ENCODE peak calls at places on chromosomes 11 and 22, in eight cellular contexts. Z is AG04450; Q is aorta; E is stimulated activated CD4-positive, alpha-beta T cell treated with anti-CD3 and anti-CD28 coated beads, Interleukin-15, amount 100 ng/mL, for 24 hours; B is brain microvascular endothelial cell; P is iPS-NIHi11; K is NCI-H446; J is coronary artery. U is an unnamed sample.

GRCh38 chr11:16632295-16633200 is 105.9 kb upstream of the C11orf58 start:
- DNase-seq in P (peak), J (no peak), E (no peak), B (peak), Q (no peak), K (peak), Z (no peak), U (no peak)

GRCh38 chr11:112156153-112156552 is 7.7 kb downstream of the IL18 start:
- DNase-seq in Q (no peak), E (no peak), B (no peak), K (no peak), P (no peak), Z (no peak), J (no peak), U (no peak)

GRCh38 chr11:46133119-46133518 is 11.9 kb upstream of the PHF21A start:
- DNase-seq in Q (no peak), J (no peak), E (no peak), K (no peak), Z (no peak), P (no peak), B (no peak), U (no peak)

GRCh38 chr11:74820763-74821162 is 72.1 kb downstream of the RNF169 start:
- DNase-seq in K (peak), Z (peak), E (no peak), P (no peak), Q (no peak), B (peak), J (no peak), U (no peak)

GRCh38 chr11:108009497-108010360 is 1.0 kb downstream of the CUL5 start:
- DNase-seq in P (no peak), B (peak), E (peak), K (no peak), Q (no peak), Z (no peak), J (no peak), U (no peak)

GRCh38 chr11:9760180-9760550 is 96.3 kb downstream of the SWAP70 start:
- DNase-seq in E (peak), P (no peak), Q (peak), B (peak), K (peak), J (peak), Z (peak), U (no peak)

GRCh38 chr11:72244317-72245231 is 598 bp upstream of the PHOX2A start:
- DNase-seq in K (no peak), J (no peak), E (no peak), Z (no peak), P (no peak), Q (no peak), B (no peak), U (peak)

GRCh38 chr11:106986673-106987072 is 31.6 kb downstream of the GUCY1A2 start:
- DNase-seq in B (no peak), J (no peak), Z (no peak), P (no peak), K (no peak), E (no peak), Q (no peak), U (no peak)

GRCh38 chr11:122093731-122094130 is 22.3 kb downstream of the BLID start:
- DNase-seq in E (no peak), Z (no peak), K (no peak), P (no peak), Q (no peak), J (no peak), B (no peak), U (no peak)

GRCh38 chr11:126115253-126115540 is 52.5 kb upstream of the CDON start:
- DNase-seq in B (no peak), J (no peak), K (peak), Z (no peak), P (no peak), E (no peak), Q (peak), U (no peak)

GRCh38 chr22:30241576-30242371 is 4.8 kb downstream of the LIF start:
- DNase-seq in Z (no peak), K (no peak), Q (no peak), B (no peak), J (no peak), P (no peak), E (peak), U (no peak)

GRCh38 chr22:48276933-48277867 is 1514.8 kb downstream of the TBC1D22A start:
- DNase-seq in B (no peak), J (no peak), Z (no peak), E (no peak), Q (no peak), P (no peak), K (no peak), U (no peak)

GRCh38 chr11:125390949-125391348 is 105.1 kb downstream of the FEZ1 start:
- DNase-seq in P (no peak), K (no peak), B (no peak), Z (peak), J (no peak), E (no peak), Q (no peak), U (no peak)

GRCh38 chr11:126646701-126647209 is 291.3 kb downstream of the ST3GAL4 start:
- DNase-seq in K (no peak), J (no peak), P (no peak), Z (no peak), E (no peak), Q (no peak), B (no peak), U (no peak)

GRCh38 chr11:45809456-45810395 is 4.8 kb downstream of the SLC35C1 start:
- DNase-seq in J (peak), Q (no peak), K (no peak), Z (no peak), B (no peak), P (no peak), E (no peak), U (no peak)

GRCh38 chr11:123054301-123055065 is 7.5 kb downstream of the HSPA8 start:
- DNase-seq in E (peak), K (peak), B (peak), Z (peak), P (peak), Q (no peak), J (no peak), U (peak)

GRCh38 chr11:3046641-3047040 is 10.6 kb downstream of the CARS1 start:
- DNase-seq in J (no peak), Z (no peak), E (no peak), K (no peak), P (no peak), B (no peak), Q (no peak), U (no peak)

GRCh38 chr11:7572001-7572712 is 58.4 kb downstream of the PPFIBP2 start:
- DNase-seq in J (no peak), P (peak), Q (no peak), K (no peak), E (no peak), Z (no peak), B (no peak), U (no peak)

GRCh38 chr11:42205518-42205917 is 746.1 kb upstream of the LRRC4C start:
- DNase-seq in Q (no peak), P (no peak), K (no peak), Z (no peak), J (no peak), E (no peak), B (no peak), U (no peak)

GRCh38 chr11:116471608-116472007 is 301.2 kb downstream of the BUD13 start:
- DNase-seq in K (no peak), Z (no peak), E (no peak), J (no peak), B (peak), Q (no peak), P (no peak), U (no peak)

GRCh38 chr11:16000065-16000464 is 356.3 kb downstream of the SOX6 start:
- DNase-seq in P (no peak), Z (peak), K (no peak), J (no peak), B (peak), Q (no peak), E (no peak), U (no peak)

GRCh38 chr22:38835888-38836301 is 7.9 kb downstream of the NPTXR start:
- DNase-seq in J (no peak), Z (peak), P (no peak), B (no peak), Q (no peak), E (no peak), K (no peak), U (no peak)